ENCODE peak calls at places on chromosomes 16 and 17, in ten cellular contexts. K is hypothalamus; B is NCI-H345; H is iPS-NIHi11; Z is memory B cell; P is head of caudate nucleus; I is stimulated activated CD8-positive, alpha-beta memory T cell treated with anti-CD3 and anti-CD28 coated beads, Interleukin-4, amount 100 ng/mL, for 4 hours; X is T-helper 1 cell; Y is mucosa of gallbladder; U is tibial nerve. D is an unnamed sample.

GRCh38 chr16:86565181-86565631 is 1.4 kb upstream of the FOXC2 start:
- DNase-seq in I (no peak), B (no peak), K (no peak), P (no peak), Z (no peak), H (no peak), X (no peak), Y (no peak), U (no peak), D (peak)

GRCh38 chr16:85780281-85780680 is 19.1 kb downstream of the EMC8 start:
- DNase-seq in Z (no peak), H (no peak), U (no peak), P (no peak), K (no peak), B (no peak), Y (no peak), X (no peak), I (no peak), D (no peak)

GRCh38 chr16:7025616-7026190 is 306.9 kb upstream of the RBFOX1 start:
- DNase-seq in B (peak), I (no peak), U (peak), P (peak), Y (peak), Z (no peak), K (no peak), X (no peak), H (peak), D (peak)

GRCh38 chr16:4693956-4694663 is 748 bp downstream of the NUDT16L1 start:
- DNase-seq in I (no peak), P (no peak), K (no peak), H (peak), Z (no peak), B (peak), Y (peak), X (peak), U (no peak), D (peak)

GRCh38 chr17:31448467-31449077 is 57.1 kb downstream of the RAB11FIP4 start:
- DNase-seq in Y (no peak), B (no peak), H (peak), K (no peak), X (no peak), P (no peak), I (no peak), U (no peak), Z (no peak), D (peak)

GRCh38 chr16:69939821-69940585 is 11.1 kb upstream of the CLEC18A start:
- DNase-seq in Z (no peak), P (no peak), U (no peak), K (no peak), B (no peak), Y (no peak), I (no peak), X (no peak), H (no peak), D (no peak)

GRCh38 chr17:61144137-61144536 is 255.5 kb upstream of the TBX2 start:
- DNase-seq in U (no peak), K (no peak), Y (no peak), B (no peak), I (no peak), Z (no peak), P (no peak), X (no peak), H (no peak), D (peak)

GRCh38 chr16:20740007-20740883 is 1.4 kb downstream of the THUMPD1 start:
- DNase-seq in Z (no peak), K (no peak), B (no peak), Y (no peak), X (no peak), U (no peak), H (no peak), P (no peak), I (no peak), D (peak)

GRCh38 chr17:18182190-18182977 is 1.2 kb upstream of the ALKBH5 start:
- DNase-seq in U (no peak), K (no peak), P (no peak), B (no peak), Y (peak), H (no peak), I (no peak), Z (no peak), X (no peak), D (no peak)

D was measured in choroid plexus epithelial cell.